ENCODE peak calls at places on chromosomes 12 and 14, in nine cellular contexts. U, E, G, L, N, Z, B, C and D are unnamed samples.

GRCh38 chr12:108980831-108981618 is 39.8 kb downstream of the SVOP start:
- ATAC-seq in L (peak), N (no peak), U (no peak), E (peak), G (no peak), B (peak), C (peak), Z (peak), D (no peak)

GRCh38 chr12:14950421-14950820 is 11.0 kb downstream of the ARHGDIB start:
- ATAC-seq in G (no peak), Z (no peak), N (no peak), E (no peak), B (no peak), L (no peak), C (no peak), U (no peak), D (no peak)

GRCh38 chr12:105227879-105228278 is 8.1 kb downstream of the APPL2 start:
- ATAC-seq in L (no peak), U (no peak), N (no peak), C (no peak), E (no peak), Z (no peak), B (no peak), G (no peak), D (no peak)

GRCh38 chr12:20142956-20143355 is 225.4 kb upstream of the PDE3A start:
- ATAC-seq in N (no peak), E (no peak), Z (no peak), B (no peak), G (no peak), L (no peak), U (no peak), C (peak), D (no peak)

GRCh38 chr12:15827136-15827535 is 37.9 kb upstream of the EPS8 start:
- ATAC-seq in L (no peak), B (no peak), U (no peak), Z (no peak), G (no peak), E (no peak), N (no peak), C (no peak), D (no peak)

GRCh38 chr12:124136796-124137195 is 158.1 kb upstream of the RFLNA start:
- ATAC-seq in C (no peak), L (no peak), B (no peak), Z (no peak), U (no peak), N (no peak), E (no peak), G (no peak), D (no peak)

GRCh38 chr12:7981446-7981845 is 45.5 kb upstream of the SLC2A3 start:
- ATAC-seq in E (peak), N (no peak), G (no peak), C (no peak), Z (no peak), U (no peak), B (peak), L (no peak), D (no peak)

GRCh38 chr14:68495101-68495637 is 297.7 kb downstream of the ZFP36L1 start:
- ATAC-seq in E (peak), C (no peak), Z (peak), G (no peak), B (peak), L (no peak), N (peak), U (peak), D (peak)

GRCh38 chr14:77076118-77076631 is 21.9 kb upstream of the CIPC start:
- ATAC-seq in B (peak), Z (peak), U (no peak), C (peak), N (no peak), E (peak), G (peak), L (peak), D (peak)

GRCh38 chr12:105445261-105446015 is 114.9 kb downstream of the C12orf75 start:
- ATAC-seq in U (no peak), N (no peak), L (no peak), G (no peak), E (no peak), C (peak), Z (peak), B (no peak), D (no peak)

GRCh38 chr12:73057428-73057827 is 785.3 kb downstream of the TRHDE start:
- ATAC-seq in C (peak), E (no peak), B (no peak), N (no peak), L (no peak), G (no peak), U (no peak), Z (no peak), D (no peak)

GRCh38 chr14:104972301-104973211 is 5.6 kb downstream of the AHNAK2 start:
- ATAC-seq in L (no peak), U (no peak), N (no peak), C (no peak), G (peak), Z (no peak), B (peak), E (peak), D (peak)

GRCh38 chr12:5584776-5585560 is 153.1 kb downstream of the NTF3 start:
- ATAC-seq in E (no peak), L (no peak), C (no peak), G (no peak), U (no peak), N (no peak), B (no peak), Z (no peak), D (no peak)

GRCh38 chr14:76918176-76918750 is 92.1 kb downstream of the LRRC74A start:
- ATAC-seq in N (no peak), U (no peak), Z (peak), G (peak), L (peak), E (peak), B (peak), C (no peak), D (peak)

GRCh38 chr14:61154606-61155005 is 126.5 kb downstream of the TMEM30B start:
- ATAC-seq in C (no peak), E (no peak), U (no peak), Z (no peak), N (no peak), L (no peak), B (no peak), G (no peak), D (no peak)

GRCh38 chr12:121501946-121502345 is 78.9 kb downstream of the KDM2B start:
- ATAC-seq in U (no peak), E (no peak), N (no peak), C (no peak), L (peak), G (no peak), B (no peak), Z (peak), D (no peak)

GRCh38 chr14:63857467-63858030 is 4.7 kb downstream of the SYNE2 start:
- ATAC-seq in G (no peak), L (no peak), C (no peak), N (no peak), Z (no peak), B (no peak), E (no peak), U (no peak), D (peak)

GRCh38 chr12:61758661-61759060 is 501.5 kb upstream of the USP15 start:
- ATAC-seq in L (no peak), U (no peak), Z (no peak), C (no peak), G (no peak), N (no peak), E (no peak), B (no peak), D (no peak)

GRCh38 chr12:67943295-67943892 is 45.9 kb upstream of the IFNG-AS1 start:
- ATAC-seq in C (peak), E (peak), G (peak), N (peak), Z (peak), B (peak), U (peak), L (peak), D (peak)

GRCh38 chr14:21112267-21112666 is 11.4 kb downstream of the TMEM253 start:
- ATAC-seq in B (no peak), C (no peak), N (no peak), Z (no peak), E (no peak), G (no peak), L (no peak), U (no peak), D (peak)

GRCh38 chr12:11814362-11814761 is 164.9 kb downstream of the ETV6 start:
- ATAC-seq in U (no peak), B (no peak), C (no peak), Z (no peak), E (no peak), L (no peak), N (peak), G (no peak), D (no peak)

GRCh38 chr12:89821901-89822300 is 113.3 kb upstream of the ATP2B1 start:
- ATAC-seq in C (no peak), E (no peak), L (no peak), N (no peak), G (no peak), U (no peak), B (no peak), Z (no peak), D (peak)

GRCh38 chr12:104615048-104615561 is 158.4 kb downstream of the CHST11 start:
- ATAC-seq in U (no peak), E (peak), Z (peak), B (peak), L (peak), C (peak), G (no peak), N (no peak), D (no peak)

GRCh38 chr14:32654106-32654505 is 284.6 kb upstream of the NPAS3 start:
- ATAC-seq in E (no peak), L (no peak), U (no peak), Z (no peak), N (no peak), G (no peak), C (no peak), B (no peak), D (no peak)

GRCh38 chr12:104896710-104897109 is 61.4 kb downstream of the SLC41A2 start:
- ATAC-seq in N (no peak), U (no peak), C (no peak), B (no peak), G (no peak), E (no peak), Z (no peak), L (no peak), D (no peak)

GRCh38 chr12:69343357-69343756 is 4.8 kb upstream of the LYZ start:
- ATAC-seq in L (no peak), Z (no peak), N (no peak), C (no peak), G (no peak), E (no peak), B (peak), U (no peak), D (no peak)

GRCh38 chr14:105439179-105439578 is 19.6 kb downstream of the MTA1 start:
- ATAC-seq in N (no peak), U (no peak), B (no peak), E (no peak), Z (no peak), C (no peak), G (no peak), L (no peak), D (no peak)

GRCh38 chr14:65045691-65046090 is 56.6 kb downstream of the MAX start:
- ATAC-seq in Z (no peak), B (no peak), U (no peak), G (no peak), C (no peak), L (no peak), N (no peak), E (no peak), D (no peak)